ENCODE peak calls at places on chromosomes 13 and 19, in seven cellular contexts. A is T-helper 9 cell; M is uterus; J is effector memory CD4-positive, alpha-beta T cell; I is brain microvascular endothelial cell; Y is renal cortical epithelial cell; X is HuH-7.5. C is an unnamed sample.

GRCh38 chr19:6611441-6611852 is 20.5 kb upstream of the CD70 start:
- DNase-seq in J (no peak), Y (peak), X (no peak), I (no peak), A (no peak), M (no peak), C (no peak)

GRCh38 chr13:113139580-113139979 is 17.0 kb downstream of the F10 start:
- DNase-seq in A (no peak), J (no peak), Y (no peak), I (no peak), X (no peak), M (no peak), C (no peak)

GRCh38 chr13:78382946-78383542 is 220.3 kb downstream of the POU4F1 start:
- DNase-seq in I (no peak), J (no peak), Y (no peak), X (no peak), A (no peak), M (no peak), C (peak)

GRCh38 chr19:56170261-56170660 is 5.5 kb upstream of the GALP start:
- DNase-seq in M (no peak), J (no peak), X (no peak), A (no peak), Y (peak), I (peak), C (no peak)

GRCh38 chr19:10193666-10194499 is 870 bp downstream of the DNMT1 start:
- DNase-seq in I (peak), Y (peak), A (peak), J (no peak), X (peak), M (no peak), C (no peak)

GRCh38 chr13:67916650-67917049 is 686.5 kb upstream of the PCDH9 start:
- DNase-seq in I (no peak), X (no peak), Y (no peak), J (no peak), A (no peak), M (no peak), C (no peak)

GRCh38 chr13:28376604-28377003 is 118.3 kb downstream of the FLT1 start:
- DNase-seq in J (no peak), M (no peak), I (no peak), Y (no peak), A (no peak), X (no peak), C (no peak)

GRCh38 chr19:2883686-2884439 is 16.7 kb downstream of the ZNF556 start:
- DNase-seq in A (no peak), Y (no peak), J (no peak), M (no peak), I (no peak), X (no peak), C (no peak)

GRCh38 chr13:38002596-38002995 is 133.0 kb upstream of the TRPC4 start:
- DNase-seq in A (no peak), I (no peak), M (no peak), Y (no peak), J (no peak), X (peak), C (no peak)

GRCh38 chr13:54029226-54029625 is 1000.6 kb downstream of the OLFM4 start:
- DNase-seq in X (no peak), J (no peak), I (no peak), A (no peak), Y (peak), M (no peak), C (peak)

GRCh38 chr19:16078759-16079707 is 2.7 kb downstream of the TPM4 start:
- DNase-seq in A (peak), I (peak), J (peak), Y (peak), X (no peak), M (peak), C (peak)

GRCh38 chr13:27405521-27406134 is 18.8 kb upstream of the GTF3A start:
- DNase-seq in A (no peak), J (no peak), M (no peak), Y (no peak), I (no peak), X (no peak), C (no peak)

GRCh38 chr19:17686592-17687042 is 1.5 kb downstream of the UNC13A start:
- DNase-seq in I (peak), J (no peak), Y (no peak), M (no peak), X (no peak), A (no peak), C (no peak)

GRCh38 chr19:16457195-16457953 is 14.4 kb downstream of the EPS15L1 start:
- DNase-seq in M (peak), Y (peak), A (no peak), J (no peak), X (no peak), I (no peak), C (no peak)

GRCh38 chr19:3353493-3353892 is 12.9 kb upstream of the NFIC start:
- DNase-seq in J (no peak), M (no peak), I (no peak), A (no peak), X (no peak), Y (no peak), C (no peak)

GRCh38 chr19:4374451-4375163 is 25.7 kb downstream of the SH3GL1 start:
- DNase-seq in I (peak), A (no peak), J (no peak), X (no peak), M (peak), Y (peak), C (peak)

GRCh38 chr13:113951246-113951999 is 22.5 kb downstream of the C13orf46 start:
- DNase-seq in M (peak), Y (peak), J (peak), A (no peak), X (peak), I (peak), C (peak)

GRCh38 chr13:113976711-113977684 is 3.1 kb upstream of the C13orf46 start:
- DNase-seq in J (no peak), M (peak), Y (peak), X (no peak), I (peak), A (no peak), C (no peak)

GRCh38 chr13:33678906-33679657 is 138.9 kb upstream of the RFC3 start:
- DNase-seq in I (peak), J (peak), X (peak), Y (peak), A (peak), M (peak), C (peak)

GRCh38 chr19:48290341-48290922 is 20.6 kb downstream of the ZNF114 start:
- DNase-seq in A (no peak), Y (peak), X (peak), J (no peak), I (peak), M (peak), C (no peak)

GRCh38 chr19:33299061-33299665 is 3.2 kb downstream of the CEBPA start:
- DNase-seq in M (no peak), X (peak), Y (no peak), A (no peak), I (no peak), J (no peak), C (peak)

GRCh38 chr13:31629085-31629785 is 110.1 kb upstream of the RXFP2 start:
- DNase-seq in M (no peak), A (no peak), I (peak), Y (no peak), X (no peak), J (no peak), C (no peak)

GRCh38 chr13:97573011-97573410 is 139.0 kb downstream of the RAP2A start:
- DNase-seq in M (no peak), I (no peak), J (no peak), Y (no peak), A (no peak), X (no peak), C (no peak)

GRCh38 chr19:50328257-50329145 is 676 bp downstream of the KCNC3 start:
- DNase-seq in M (no peak), X (peak), Y (no peak), I (no peak), A (no peak), J (no peak), C (no peak)

GRCh38 chr19:57248646-57249045 is 8.2 kb downstream of the ZNF805 start:
- DNase-seq in Y (no peak), I (no peak), M (no peak), A (no peak), X (no peak), J (no peak), C (no peak)

GRCh38 chr13:43238341-43239083 is 215.1 kb downstream of the DNAJC15 start:
- DNase-seq in M (no peak), I (no peak), X (no peak), J (no peak), A (no peak), Y (no peak), C (no peak)

GRCh38 chr13:110182461-110182860 is 124.5 kb downstream of the COL4A1 start:
- DNase-seq in I (no peak), X (no peak), Y (no peak), A (no peak), J (no peak), M (no peak), C (no peak)

GRCh38 chr13:33000365-33000764 is 15.9 kb upstream of the KL start:
- DNase-seq in A (no peak), J (no peak), Y (no peak), X (no peak), M (no peak), I (no peak), C (no peak)

GRCh38 chr19:10290876-10291553 is 1.3 kb downstream of the ICAM5 start:
- DNase-seq in I (no peak), A (peak), J (peak), Y (no peak), M (no peak), X (peak), C (no peak)

GRCh38 chr13:41827507-41828213 is 133.2 kb downstream of the VWA8 start:
- DNase-seq in X (no peak), Y (peak), J (no peak), M (no peak), I (peak), A (no peak), C (no peak)

GRCh38 chr13:99657848-99658265 is 156.6 kb downstream of the TM9SF2 start:
- DNase-seq in A (peak), Y (no peak), I (peak), J (no peak), X (no peak), M (peak), C (no peak)

GRCh38 chr19:9885077-9885552 is 50.0 kb downstream of the PIN1 start:
- DNase-seq in J (no peak), X (no peak), M (peak), I (peak), Y (no peak), A (no peak), C (no peak)

GRCh38 chr19:5076440-5077208 is 107.7 kb downstream of the KDM4B start:
- DNase-seq in M (no peak), X (no peak), J (no peak), I (no peak), Y (no peak), A (no peak), C (no peak)

GRCh38 chr13:44834404-44834803 is 154.9 kb downstream of the NUFIP1 start:
- DNase-seq in Y (no peak), A (no peak), I (no peak), J (no peak), X (no peak), M (no peak), C (no peak)

GRCh38 chr19:31670931-31671330 is 321.7 kb upstream of the TSHZ3 start:
- DNase-seq in J (no peak), X (no peak), M (no peak), A (no peak), Y (no peak), I (no peak), C (no peak)

C was measured in HL-60.